ENCODE peak calls at places on chromosomes 2 and 18, in five cellular contexts. One of them, this sample, is unnamed.
A peak's percentile ranks its signal among the peaks of the same experiment; 100 is the strongest.

GRCh38 chr2:241109210-241110088 is 7.4 kb upstream of the MTERF4 start:
- DNase-seq in fibroblast of lung: no peak
- DNase-seq in CD8-positive, alpha-beta T cell: peak; percentile 48
- DNase-seq in adrenal gland: no peak
- DNase-seq in CD8-positive, alpha-beta memory T cell: no peak
- DNase-seq in this sample: no peak

GRCh38 chr2:74876081-74876886 is 42.4 kb downstream of the HK2 start:
- DNase-seq in fibroblast of lung: peak; percentile 67
- DNase-seq in CD8-positive, alpha-beta T cell: peak; percentile 42
- DNase-seq in adrenal gland: peak; percentile 47
- DNase-seq in CD8-positive, alpha-beta memory T cell: peak; percentile 54
- DNase-seq in this sample: peak; percentile 42

GRCh38 chr2:152580722-152581121 is 136.5 kb downstream of the PRPF40A start:
- DNase-seq in fibroblast of lung: no peak
- DNase-seq in CD8-positive, alpha-beta T cell: no peak
- DNase-seq in adrenal gland: no peak
- DNase-seq in CD8-positive, alpha-beta memory T cell: no peak
- DNase-seq in this sample: peak; percentile 26

GRCh38 chr2:58633576-58634365 is 392.6 kb upstream of the FANCL start:
- DNase-seq in fibroblast of lung: peak; percentile 39
- DNase-seq in CD8-positive, alpha-beta T cell: no peak
- DNase-seq in adrenal gland: no peak
- DNase-seq in CD8-positive, alpha-beta memory T cell: no peak
- DNase-seq in this sample: no peak

GRCh38 chr18:7021994-7022840 is 95.4 kb downstream of the LAMA1 start:
- DNase-seq in fibroblast of lung: peak; percentile 54
- DNase-seq in CD8-positive, alpha-beta T cell: no peak
- DNase-seq in adrenal gland: peak; percentile 25
- DNase-seq in CD8-positive, alpha-beta memory T cell: no peak
- DNase-seq in this sample: no peak

GRCh38 chr2:144230452-144231085 is 289.4 kb downstream of the ZEB2 start:
- DNase-seq in fibroblast of lung: peak; percentile 75
- DNase-seq in CD8-positive, alpha-beta T cell: no peak
- DNase-seq in adrenal gland: no peak
- DNase-seq in CD8-positive, alpha-beta memory T cell: no peak
- DNase-seq in this sample: no peak

GRCh38 chr2:15645720-15646385 is 54.2 kb downstream of the DDX1 start:
- DNase-seq in fibroblast of lung: no peak
- DNase-seq in CD8-positive, alpha-beta T cell: no peak
- DNase-seq in adrenal gland: no peak
- DNase-seq in CD8-positive, alpha-beta memory T cell: no peak
- DNase-seq in this sample: no peak

GRCh38 chr2:121309801-121310200 is 24.8 kb upstream of the TFCP2L1 start:
- DNase-seq in fibroblast of lung: no peak
- DNase-seq in CD8-positive, alpha-beta T cell: no peak
- DNase-seq in adrenal gland: peak; percentile 9
- DNase-seq in CD8-positive, alpha-beta memory T cell: peak; percentile 37
- DNase-seq in this sample: no peak

GRCh38 chr2:172215172-172215935 is 112.7 kb upstream of the DLX2 start:
- DNase-seq in fibroblast of lung: no peak
- DNase-seq in CD8-positive, alpha-beta T cell: no peak
- DNase-seq in adrenal gland: no peak
- DNase-seq in CD8-positive, alpha-beta memory T cell: no peak
- DNase-seq in this sample: peak; percentile 39

GRCh38 chr2:73218298-73218697 is 4.3 kb downstream of the SMYD5 start:
- DNase-seq in fibroblast of lung: peak; percentile 8
- DNase-seq in CD8-positive, alpha-beta T cell: no peak
- DNase-seq in adrenal gland: peak; percentile 57
- DNase-seq in CD8-positive, alpha-beta memory T cell: no peak
- DNase-seq in this sample: no peak

GRCh38 chr2:216663106-216663505 is 29.9 kb downstream of the IGFBP2 start:
- DNase-seq in fibroblast of lung: no peak
- DNase-seq in CD8-positive, alpha-beta T cell: no peak
- DNase-seq in adrenal gland: no peak
- DNase-seq in CD8-positive, alpha-beta memory T cell: no peak
- DNase-seq in this sample: no peak

GRCh38 chr2:218393750-218394290 is 5.8 kb upstream of the CTDSP1 start:
- DNase-seq in fibroblast of lung: no peak
- DNase-seq in CD8-positive, alpha-beta T cell: peak; percentile 19
- DNase-seq in adrenal gland: no peak
- DNase-seq in CD8-positive, alpha-beta memory T cell: peak; percentile 43
- DNase-seq in this sample: no peak

GRCh38 chr2:239300871-239301742 is 99.7 kb downstream of the HDAC4 start:
- DNase-seq in fibroblast of lung: no peak
- DNase-seq in CD8-positive, alpha-beta T cell: no peak
- DNase-seq in adrenal gland: no peak
- DNase-seq in CD8-positive, alpha-beta memory T cell: no peak
- DNase-seq in this sample: peak; percentile 15

GRCh38 chr2:97844311-97844859 is 131.0 kb downstream of the ZAP70 start:
- DNase-seq in fibroblast of lung: peak; percentile 15
- DNase-seq in CD8-positive, alpha-beta T cell: no peak
- DNase-seq in adrenal gland: no peak
- DNase-seq in CD8-positive, alpha-beta memory T cell: no peak
- DNase-seq in this sample: no peak

GRCh38 chr18:34158881-34159690 is 65.6 kb downstream of the NOL4 start:
- DNase-seq in fibroblast of lung: peak; percentile 36
- DNase-seq in CD8-positive, alpha-beta T cell: no peak
- DNase-seq in adrenal gland: peak; percentile 29
- DNase-seq in CD8-positive, alpha-beta memory T cell: no peak
- DNase-seq in this sample: peak; percentile 51

GRCh38 chr18:74652392-74652988 is 54.8 kb downstream of the ZNF407 start:
- DNase-seq in fibroblast of lung: peak; percentile 74
- DNase-seq in CD8-positive, alpha-beta T cell: no peak
- DNase-seq in adrenal gland: no peak
- DNase-seq in CD8-positive, alpha-beta memory T cell: no peak
- DNase-seq in this sample: no peak

GRCh38 chr2:60852282-60852860 is 29.0 kb upstream of the REL start:
- DNase-seq in fibroblast of lung: no peak
- DNase-seq in CD8-positive, alpha-beta T cell: no peak
- DNase-seq in adrenal gland: peak; percentile 34
- DNase-seq in CD8-positive, alpha-beta memory T cell: no peak
- DNase-seq in this sample: peak; percentile 28

GRCh38 chr2:60857025-60857424 is 24.3 kb upstream of the REL start:
- DNase-seq in fibroblast of lung: no peak
- DNase-seq in CD8-positive, alpha-beta T cell: no peak
- DNase-seq in adrenal gland: no peak
- DNase-seq in CD8-positive, alpha-beta memory T cell: no peak
- DNase-seq in this sample: no peak

GRCh38 chr2:60858897-60859311 is 22.5 kb upstream of the REL start:
- DNase-seq in fibroblast of lung: no peak
- DNase-seq in CD8-positive, alpha-beta T cell: no peak
- DNase-seq in adrenal gland: no peak
- DNase-seq in CD8-positive, alpha-beta memory T cell: no peak
- DNase-seq in this sample: no peak

GRCh38 chr2:60853512-60853911 is 27.9 kb upstream of the REL start:
- DNase-seq in fibroblast of lung: no peak
- DNase-seq in CD8-positive, alpha-beta T cell: no peak
- DNase-seq in adrenal gland: no peak
- DNase-seq in CD8-positive, alpha-beta memory T cell: no peak
- DNase-seq in this sample: no peak

GRCh38 chr2:60855989-60856669 is 25.2 kb upstream of the REL start:
- DNase-seq in fibroblast of lung: no peak
- DNase-seq in CD8-positive, alpha-beta T cell: no peak
- DNase-seq in adrenal gland: no peak
- DNase-seq in CD8-positive, alpha-beta memory T cell: no peak
- DNase-seq in this sample: peak; percentile 21
- H3K27ac ChIP-seq in fibroblast of lung: no peak overlapping the region
- H3K27ac ChIP-seq in CD8-positive, alpha-beta T cell: no peak overlapping the region
- H3K27ac ChIP-seq in adrenal gland: no peak overlapping the region
- H3K27ac ChIP-seq in CD8-positive, alpha-beta memory T cell: no peak overlapping the region
- H3K27ac ChIP-seq in this sample: no peak overlapping the region

DNA sequence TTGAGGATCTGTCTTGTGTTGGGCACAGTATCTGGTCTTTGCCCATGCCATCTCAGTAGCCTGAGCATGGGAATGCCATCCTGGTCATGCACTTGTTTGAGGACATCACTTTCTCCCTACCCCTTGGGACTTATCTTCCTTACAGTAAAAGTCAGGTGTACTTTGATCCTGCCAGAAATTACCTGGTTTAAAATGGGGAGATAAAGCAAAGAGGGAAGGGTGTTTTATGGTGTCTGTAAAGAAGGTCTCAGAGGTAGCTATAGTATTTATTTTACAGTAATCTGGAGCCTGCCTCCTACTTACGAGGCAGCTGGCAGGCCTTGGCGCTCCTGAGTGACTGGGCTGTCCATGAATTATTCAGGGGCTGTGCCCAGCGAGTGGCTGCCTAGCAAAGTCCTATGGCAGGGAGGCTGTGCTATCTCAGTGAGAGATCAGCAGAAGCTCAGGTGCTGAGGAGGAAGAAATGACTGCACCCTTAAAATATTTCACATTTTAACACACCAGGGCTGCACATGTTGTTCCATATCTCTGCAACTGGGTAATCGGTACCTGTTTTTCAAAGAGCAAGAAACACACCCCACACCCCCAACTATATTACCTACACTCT is 93.9 kb downstream of the SPTBN1 start:
- DNase-seq in fibroblast of lung: no peak
- DNase-seq in CD8-positive, alpha-beta T cell: no peak
- DNase-seq in adrenal gland: no peak
- DNase-seq in CD8-positive, alpha-beta memory T cell: no peak
- DNase-seq in this sample: no peak
- H3K4me1 ChIP-seq in fibroblast of lung: peaks cover 5% of the 10 kb centered on the region
- H3K4me1 ChIP-seq in CD8-positive, alpha-beta T cell: peaks cover 6% of the 10 kb centered on the region
- H3K4me1 ChIP-seq in adrenal gland: peaks cover 10% of the 10 kb centered on the region
- H3K4me1 ChIP-seq in CD8-positive, alpha-beta memory T cell: peaks cover 4% of the 10 kb centered on the region
- H3K4me1 ChIP-seq in this sample: peaks cover 17% of the 10 kb centered on the region

GRCh38 chr2:232418056-232418455 is 11.4 kb downstream of the ALPG start:
- DNase-seq in fibroblast of lung: no peak
- DNase-seq in CD8-positive, alpha-beta T cell: no peak
- DNase-seq in adrenal gland: no peak
- DNase-seq in CD8-positive, alpha-beta memory T cell: no peak
- DNase-seq in this sample: no peak
- H3K4me3 ChIP-seq in fibroblast of lung: no peak overlapping the region
- H3K4me3 ChIP-seq in CD8-positive, alpha-beta T cell: no peak overlapping the region
- H3K4me3 ChIP-seq in adrenal gland: no peak overlapping the region
- H3K4me3 ChIP-seq in CD8-positive, alpha-beta memory T cell: no peak overlapping the region
- H3K4me3 ChIP-seq in this sample: no peak overlapping the region

DNA sequence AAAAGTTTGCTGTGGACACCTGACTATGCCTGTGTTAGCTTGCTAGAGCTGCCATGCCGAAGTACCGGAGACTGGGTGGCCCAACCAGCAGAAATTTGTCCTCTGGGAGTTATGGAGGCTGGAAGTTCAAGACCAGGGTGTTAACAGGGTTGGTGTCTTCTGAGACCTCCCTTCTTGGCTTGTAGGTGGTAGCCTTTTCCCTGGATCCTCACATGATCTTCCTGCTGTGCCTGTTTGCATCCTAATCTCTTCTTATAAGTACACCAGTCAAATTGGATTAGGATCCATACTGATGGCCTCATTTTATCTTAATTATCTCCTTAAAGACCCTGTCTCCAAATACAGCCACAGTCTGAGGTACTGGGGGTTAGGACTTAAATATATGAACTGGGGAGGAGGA is 845 bp downstream of the TMEM177 start:
- DNase-seq in fibroblast of lung: no peak
- DNase-seq in CD8-positive, alpha-beta T cell: no peak
- DNase-seq in adrenal gland: no peak
- DNase-seq in CD8-positive, alpha-beta memory T cell: no peak
- DNase-seq in this sample: no peak
- H3K27ac ChIP-seq in fibroblast of lung: no peak overlapping the region
- H3K27ac ChIP-seq in CD8-positive, alpha-beta T cell: peak overlapping the region; percentile 59
- H3K27ac ChIP-seq in adrenal gland: no peak overlapping the region
- H3K27ac ChIP-seq in CD8-positive, alpha-beta memory T cell: peak overlapping the region; percentile 55
- H3K27ac ChIP-seq in this sample: no peak overlapping the region

GRCh38 chr2:231713738-231714638 is 5.7 kb downstream of the PTMA start:
- DNase-seq in fibroblast of lung: peak; percentile 90
- DNase-seq in CD8-positive, alpha-beta T cell: peak; percentile 95
- DNase-seq in adrenal gland: peak; percentile 96
- DNase-seq in CD8-positive, alpha-beta memory T cell: peak; percentile 86
- DNase-seq in this sample: peak; percentile 90

GRCh38 chr2:231716641-231717280 is 8.4 kb downstream of the PTMA start:
- DNase-seq in fibroblast of lung: no peak
- DNase-seq in CD8-positive, alpha-beta T cell: no peak
- DNase-seq in adrenal gland: no peak
- DNase-seq in CD8-positive, alpha-beta memory T cell: no peak
- DNase-seq in this sample: no peak

GRCh38 chr2:231715499-231715837 is 7.1 kb downstream of the PTMA start:
- DNase-seq in fibroblast of lung: no peak
- DNase-seq in CD8-positive, alpha-beta T cell: no peak
- DNase-seq in adrenal gland: no peak
- DNase-seq in CD8-positive, alpha-beta memory T cell: no peak
- DNase-seq in this sample: no peak

GRCh38 chr2:231715988-231716616 is 7.8 kb downstream of the PTMA start:
- DNase-seq in fibroblast of lung: no peak
- DNase-seq in CD8-positive, alpha-beta T cell: no peak
- DNase-seq in adrenal gland: no peak
- DNase-seq in CD8-positive, alpha-beta memory T cell: no peak
- DNase-seq in this sample: no peak

DNA sequence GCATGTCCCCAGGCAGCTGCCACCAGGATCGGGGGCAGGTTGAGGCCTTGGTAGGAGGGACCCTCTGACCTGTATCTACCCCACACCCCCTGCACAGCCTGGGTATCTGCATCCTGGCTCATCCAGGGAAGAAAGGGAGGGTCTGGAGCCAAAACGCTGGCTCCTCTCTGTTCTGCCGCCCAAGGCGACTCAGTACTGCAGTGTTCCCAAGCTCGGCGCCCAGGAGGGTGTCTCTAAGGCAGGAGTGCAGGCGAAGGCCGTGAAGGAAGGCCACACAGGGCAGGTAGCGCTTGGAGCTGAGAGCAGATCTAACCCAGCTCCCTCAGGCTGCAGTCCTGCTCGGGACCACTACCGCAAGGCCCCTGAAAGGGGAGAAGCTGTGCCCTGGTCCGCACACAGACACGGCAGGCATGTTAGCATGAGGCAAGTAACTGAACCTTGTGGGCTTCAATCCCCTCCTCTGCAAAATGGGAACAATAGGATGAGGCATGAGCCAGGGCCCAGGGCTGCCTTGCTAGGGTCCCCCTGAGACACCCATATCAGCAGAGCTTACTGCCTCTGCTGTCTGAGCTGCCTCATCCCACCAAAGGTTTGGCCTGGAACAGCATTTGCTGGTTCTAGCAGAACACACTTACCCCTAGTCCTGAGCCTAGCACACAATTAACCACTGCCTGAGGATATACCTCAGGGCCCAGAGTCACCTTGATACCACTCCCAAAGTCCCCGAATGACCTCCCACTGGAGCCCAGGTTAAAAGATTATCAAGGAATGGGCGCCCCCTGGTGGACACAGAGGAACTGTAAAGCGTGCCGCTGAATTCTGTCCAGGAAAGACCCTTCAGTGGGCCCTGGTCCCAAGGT is 6.5 kb downstream of the PTMA start:
- DNase-seq in fibroblast of lung: peak; percentile 47
- DNase-seq in CD8-positive, alpha-beta T cell: peak; percentile 89
- DNase-seq in adrenal gland: peak; percentile 86
- DNase-seq in CD8-positive, alpha-beta memory T cell: peak; percentile 66
- DNase-seq in this sample: peak; percentile 87
- H3K4me1 ChIP-seq in fibroblast of lung: peaks cover 31% of the 10 kb centered on the region
- H3K4me1 ChIP-seq in CD8-positive, alpha-beta T cell: peaks cover 37% of the 10 kb centered on the region
- H3K4me1 ChIP-seq in adrenal gland: peaks cover 24% of the 10 kb centered on the region
- H3K4me1 ChIP-seq in CD8-positive, alpha-beta memory T cell: peaks cover 39% of the 10 kb centered on the region
- H3K4me1 ChIP-seq in this sample: peaks cover 22% of the 10 kb centered on the region

This sample was measured in testis.